ENCODE peak calls at places on chromosomes 6 and 20, in ten cellular contexts. Y, L, P, Z, X, O, Q, C, T and D are unnamed samples. For H3K4me1, the result is how much of the 10 kb centered on the place peaks cover.

GRCh38 chr6:16238057-16238657 is at the start of gene GMPR:
- DNase-seq in Y (peak), L (peak), P (peak), Z (peak), X (peak), O (peak), Q (peak), C (no peak), T (peak), D (no peak)

GRCh38 chr6:163998496-163998895 is 584.0 kb downstream of the QKI start:
- DNase-seq in Y (no peak), L (peak), P (no peak), Z (no peak), X (no peak), O (no peak), Q (no peak), C (no peak), T (no peak), D (no peak)

GRCh38 chr6:160167547-160168391 is 46.2 kb downstream of the SLC22A1 start:
- DNase-seq in Y (no peak), L (no peak), P (no peak), Z (no peak), X (no peak), O (no peak), Q (no peak), C (no peak), T (no peak), D (no peak)

GRCh38 chr6:104969785-104970581 is 13.1 kb downstream of the LIN28B start:
- DNase-seq in Y (no peak), L (no peak), P (no peak), Z (no peak), X (no peak), O (no peak), Q (no peak), C (no peak), T (no peak), D (no peak)

GRCh38 chr6:143677891-143678737 is at the start of gene PHACTR2:
- DNase-seq in Y (peak), L (peak), P (peak), Z (peak), X (peak), O (peak), Q (peak), C (peak), T (peak), D (no peak)

GRCh38 chr20:62129731-62130531 is 7.7 kb downstream of the LSM14B start:
- DNase-seq in Y (no peak), L (no peak), P (no peak), Z (no peak), X (no peak), O (no peak), Q (no peak), C (no peak), T (no peak), D (no peak)

GRCh38 chr20:1827974-1828785 is 67.0 kb upstream of the SIRPA start:
- DNase-seq in Y (no peak), L (peak), P (no peak), Z (peak), X (peak), O (no peak), Q (peak), C (peak), T (peak), D (no peak)

GRCh38 chr6:70520575-70520974 is 46.2 kb upstream of the SDHAF4 start:
- DNase-seq in Y (no peak), L (peak), P (no peak), Z (no peak), X (no peak), O (no peak), Q (no peak), C (peak), T (no peak), D (no peak)

GRCh38 chr6:51818520-51819022 is 268.8 kb downstream of the PKHD1 start:
- DNase-seq in Y (no peak), L (no peak), P (no peak), Z (no peak), X (no peak), O (no peak), Q (no peak), C (no peak), T (no peak), D (no peak)

GRCh38 chr6:160974304-160974771 is 17.2 kb upstream of the MAP3K4 start:
- DNase-seq in Y (no peak), L (peak), P (no peak), Z (peak), X (no peak), O (peak), Q (no peak), C (no peak), T (peak), D (no peak)

GRCh38 chr6:26159417-26160273 is 72.4 kb downstream of the HFE start:
- DNase-seq in Y (no peak), L (peak), P (no peak), Z (no peak), X (no peak), O (no peak), Q (no peak), C (no peak), T (no peak), D (no peak)

GRCh38 chr20:62027116-62027515 is 38.6 kb downstream of the TAF4 start:
- DNase-seq in Y (no peak), L (peak), P (no peak), Z (no peak), X (no peak), O (no peak), Q (no peak), C (no peak), T (no peak), D (no peak)

GRCh38 chr6:108156180-108156937 is 9.5 kb upstream of the NR2E1 start:
- DNase-seq in Y (no peak), L (no peak), P (no peak), Z (no peak), X (no peak), O (no peak), Q (no peak), C (no peak), T (no peak), D (no peak)

GRCh38 chr6:159008656-159009288 is 8.8 kb upstream of the RSPH3 start:
- DNase-seq in Y (no peak), L (peak), P (no peak), Z (no peak), X (no peak), O (no peak), Q (no peak), C (peak), T (no peak), D (no peak)

GRCh38 chr6:132287101-132287500 is 114.2 kb downstream of the MOXD1 start:
- DNase-seq in Y (no peak), L (no peak), P (no peak), Z (no peak), X (no peak), O (no peak), Q (no peak), C (no peak), T (no peak), D (no peak)

GRCh38 chr6:73002588-73002987 is 222.7 kb downstream of the KHDC1L start:
- DNase-seq in Y (no peak), L (no peak), P (no peak), Z (no peak), X (no peak), O (no peak), Q (no peak), C (no peak), T (no peak), D (no peak)

GRCh38 chr6:10478187-10479040 is 42.7 kb upstream of the GCNT2 start:
- DNase-seq in Y (no peak), L (peak), P (no peak), Z (no peak), X (no peak), O (no peak), Q (no peak), C (peak), T (no peak), D (peak)

GRCh38 chr20:64084209-64085152 is at the start of gene LKAAEAR1:
- DNase-seq in Y (no peak), L (no peak), P (no peak), Z (no peak), X (no peak), O (no peak), Q (no peak), C (no peak), T (no peak), D (no peak)

GRCh38 chr20:60249436-60249835 is 291.2 kb downstream of the CDH26 start:
- DNase-seq in Y (no peak), L (peak), P (no peak), Z (peak), X (no peak), O (no peak), Q (no peak), C (peak), T (no peak), D (no peak)

GRCh38 chr6:158799051-158799792 is 19.9 kb downstream of the EZR start:
- DNase-seq in Y (no peak), L (peak), P (no peak), Z (no peak), X (no peak), O (peak), Q (peak), C (no peak), T (peak), D (no peak)

GRCh38 chr20:77231-77630 is 10.2 kb upstream of the DEFB125 start:
- DNase-seq in Y (no peak), L (no peak), P (no peak), Z (no peak), X (no peak), O (no peak), Q (no peak), C (no peak), T (no peak), D (no peak)

GRCh38 chr6:118768904-118769325 is 117.5 kb upstream of the CEP85L start:
- DNase-seq in Y (no peak), L (no peak), P (no peak), Z (no peak), X (no peak), O (no peak), Q (no peak), C (no peak), T (no peak), D (no peak)

GRCh38 chr20:41149679-41150131 is 12.4 kb downstream of the PLCG1 start:
- DNase-seq in Y (no peak), L (peak), P (no peak), Z (no peak), X (no peak), O (no peak), Q (no peak), C (no peak), T (no peak), D (no peak)

GRCh38 chr6:26273673-26274595 is 91.1 kb upstream of the BTN3A2 start:
- DNase-seq in Y (no peak), L (no peak), P (no peak), Z (no peak), X (no peak), O (no peak), Q (no peak), C (no peak), T (no peak), D (no peak)

GRCh38 chr6:139525415-139525814 is 151.0 kb upstream of the CITED2 start:
- DNase-seq in Y (no peak), L (no peak), P (no peak), Z (no peak), X (no peak), O (no peak), Q (no peak), C (no peak), T (no peak), D (no peak)

GRCh38 chr6:143823463-143824006 is 19.6 kb upstream of the LTV1 start:
- DNase-seq in Y (no peak), L (peak), P (no peak), Z (no peak), X (no peak), O (no peak), Q (no peak), C (no peak), T (no peak), D (no peak)

GRCh38 chr6:42453649-42454427 is 2.1 kb upstream of the TRERF1 start:
- DNase-seq in Y (no peak), L (peak), P (no peak), Z (no peak), X (no peak), O (peak), Q (peak), C (peak), T (peak), D (no peak)

GRCh38 chr6:139364302-139364981 is 10.0 kb downstream of the CITED2 start:
- DNase-seq in Y (no peak), L (peak), P (no peak), Z (no peak), X (no peak), O (no peak), Q (no peak), C (peak), T (no peak), D (no peak)

GRCh38 chr6:105194106-105194505 is 14.3 kb upstream of the POPDC3 start:
- DNase-seq in Y (no peak), L (no peak), P (no peak), Z (no peak), X (no peak), O (no peak), Q (no peak), C (no peak), T (no peak), D (no peak)

GRCh38 chr6:63928613-63929012 is 293.0 kb downstream of the PHF3 start:
- DNase-seq in Y (no peak), L (no peak), P (no peak), Z (no peak), X (no peak), O (no peak), Q (no peak), C (no peak), T (no peak), D (no peak)

GRCh38 chr6:137707038-137707589 is 159.9 kb upstream of the TNFAIP3 start:
- DNase-seq in Y (no peak), L (no peak), P (no peak), Z (no peak), X (no peak), O (no peak), Q (no peak), C (no peak), T (no peak), D (no peak)
- H3K4me1 ChIP-seq in Y (under half), L (under half), P (under half), Z (under half), X (under half), O (under half), Q (under half), C (under half), T (under half), D (under half)

GRCh38 chr6:4964675-4965336 is 39.0 kb downstream of the RPP40 start:
- DNase-seq in Y (no peak), L (no peak), P (no peak), Z (no peak), X (no peak), O (no peak), Q (no peak), C (no peak), T (no peak), D (no peak)
- H3K27ac ChIP-seq in Y (no peak), L (no peak), P (no peak), Z (no peak), X (no peak), O (no peak), Q (no peak), C (no peak), T (no peak), D (no peak)

GRCh38 chr6:134177236-134177635 is 124.8 kb upstream of the SLC2A12 start:
- DNase-seq in Y (no peak), L (no peak), P (no peak), Z (no peak), X (no peak), O (no peak), Q (no peak), C (no peak), T (no peak), D (no peak)

GRCh38 chr6:134176283-134176975 is 124.0 kb upstream of the SLC2A12 start:
- DNase-seq in Y (no peak), L (peak), P (peak), Z (peak), X (peak), O (peak), Q (peak), C (no peak), T (peak), D (no peak)

GRCh38 chr6:134173936-134174789 is 121.7 kb upstream of the SLC2A12 start:
- DNase-seq in Y (peak), L (peak), P (peak), Z (peak), X (peak), O (peak), Q (peak), C (peak), T (peak), D (no peak)

GRCh38 chr6:134174790-134175531 is 122.5 kb upstream of the SLC2A12 start:
- DNase-seq in Y (peak), L (peak), P (peak), Z (peak), X (peak), O (peak), Q (peak), C (peak), T (peak), D (no peak)

DNA sequence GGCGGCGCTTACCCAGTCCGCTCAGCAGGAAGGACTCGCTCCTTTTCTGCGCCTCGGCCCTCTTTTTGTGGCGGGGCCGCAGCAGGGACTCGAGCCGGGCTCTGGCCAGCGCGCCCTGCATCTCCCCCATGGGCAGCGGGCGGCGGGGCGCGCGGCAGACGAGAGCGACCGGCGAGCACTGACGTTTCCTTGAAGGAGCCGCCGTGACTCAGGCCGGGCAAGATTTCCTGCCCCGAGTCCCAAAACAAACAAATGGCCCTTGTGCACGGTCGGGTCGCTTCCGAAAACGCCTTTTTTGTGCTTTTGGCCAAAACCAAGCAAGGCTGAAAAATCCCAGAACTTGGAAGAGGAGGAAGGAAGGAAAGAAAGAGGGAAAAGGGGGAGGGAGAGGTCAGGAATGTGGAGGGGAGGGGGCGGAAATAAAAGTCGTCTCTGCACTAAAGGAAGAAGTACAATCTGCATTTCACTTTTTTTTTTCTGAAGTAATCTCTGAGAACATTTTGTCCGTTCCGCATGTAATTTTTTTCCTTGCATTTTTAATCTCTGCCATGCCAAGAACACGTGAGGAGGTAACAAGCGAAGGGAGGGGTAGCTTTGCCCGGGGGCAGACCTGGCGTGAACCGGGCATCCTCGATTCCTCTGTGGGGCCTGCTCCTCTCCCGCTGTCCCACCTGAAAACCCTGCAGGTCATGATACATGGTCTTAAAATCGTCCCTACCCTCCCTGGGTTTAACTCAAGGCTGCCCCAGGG is 123.3 kb upstream of the SLC2A12 start:
- DNase-seq in Y (peak), L (peak), P (peak), Z (peak), X (peak), O (peak), Q (peak), C (peak), T (peak), D (no peak)
- H3K4me1 ChIP-seq in Y (under half), L (under half), P (under half), Z (under half), X (under half), O (under half), Q (half or more), C (under half), T (under half), D (under half)

DNA sequence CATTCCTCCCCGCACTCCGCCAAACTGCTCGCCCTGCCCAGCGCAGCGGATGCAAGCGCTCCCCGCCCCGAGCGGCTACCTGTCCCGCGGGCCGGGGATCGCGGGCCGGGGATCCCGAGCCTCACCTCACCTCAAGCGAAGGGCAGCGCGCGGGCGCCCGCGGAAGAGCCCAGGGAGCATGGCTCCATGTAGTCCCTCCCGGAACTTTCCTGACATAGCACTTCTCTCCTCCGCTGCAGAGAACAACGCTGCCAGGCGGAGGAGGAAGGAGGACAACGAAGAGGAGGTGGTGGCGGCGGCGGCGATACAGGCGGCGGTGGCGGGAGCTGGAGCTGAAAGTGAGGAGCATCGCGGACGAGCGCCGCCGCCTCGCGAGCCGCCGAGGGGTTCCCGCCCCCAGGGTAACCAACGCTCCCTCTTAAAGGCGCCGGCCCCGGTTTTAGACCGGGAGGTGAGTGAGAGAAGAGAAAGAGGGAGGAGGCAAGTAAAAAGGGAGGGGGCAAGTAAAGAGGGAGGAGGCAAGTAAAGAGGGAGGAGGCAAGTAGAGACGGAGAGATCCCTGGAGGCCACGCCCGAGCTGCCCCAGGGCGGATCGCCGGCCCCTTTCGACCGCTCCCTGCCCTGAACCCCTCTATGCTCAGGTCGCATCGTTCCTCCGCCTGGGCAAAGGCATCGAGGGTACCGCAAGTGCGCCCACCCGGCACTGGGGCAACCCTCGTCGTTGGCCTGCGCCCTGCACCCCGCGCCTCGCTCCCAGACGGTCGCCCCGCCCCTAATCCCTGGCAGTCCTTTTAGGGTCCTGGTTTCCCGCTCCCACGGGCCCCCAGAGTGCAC is at the start of gene GPR63:
- DNase-seq in Y (peak), L (peak), P (peak), Z (peak), X (no peak), O (peak), Q (peak), C (peak), T (peak), D (peak)
- H3K27ac ChIP-seq in Y (no peak), L (peak), P (no peak), Z (no peak), X (peak), O (peak), Q (peak), C (peak), T (no peak), D (no peak)

GRCh38 chr6:90269334-90269733 is 27.3 kb downstream of the BACH2 start:
- DNase-seq in Y (no peak), L (no peak), P (no peak), Z (no peak), X (no peak), O (no peak), Q (no peak), C (no peak), T (no peak), D (no peak)
- H3K4me1 ChIP-seq in Y (under half), L (under half), P (under half), Z (under half), X (under half), O (under half), Q (under half), C (under half), T (under half), D (under half)

GRCh38 chr6:7693827-7694226 is 32.1 kb upstream of the BMP6 start:
- DNase-seq in Y (no peak), L (no peak), P (no peak), Z (no peak), X (no peak), O (no peak), Q (no peak), C (no peak), T (no peak), D (no peak)

GRCh38 chr6:7696061-7696460 is 29.8 kb upstream of the BMP6 start:
- DNase-seq in Y (no peak), L (no peak), P (no peak), Z (no peak), X (no peak), O (no peak), Q (no peak), C (no peak), T (no peak), D (no peak)

GRCh38 chr6:7701212-7701834 is 24.6 kb upstream of the BMP6 start:
- DNase-seq in Y (no peak), L (no peak), P (no peak), Z (no peak), X (no peak), O (no peak), Q (no peak), C (no peak), T (no peak), D (no peak)

GRCh38 chr6:7697820-7698623 is 27.9 kb upstream of the BMP6 start:
- DNase-seq in Y (no peak), L (peak), P (no peak), Z (no peak), X (peak), O (no peak), Q (peak), C (peak), T (peak), D (no peak)

DNA sequence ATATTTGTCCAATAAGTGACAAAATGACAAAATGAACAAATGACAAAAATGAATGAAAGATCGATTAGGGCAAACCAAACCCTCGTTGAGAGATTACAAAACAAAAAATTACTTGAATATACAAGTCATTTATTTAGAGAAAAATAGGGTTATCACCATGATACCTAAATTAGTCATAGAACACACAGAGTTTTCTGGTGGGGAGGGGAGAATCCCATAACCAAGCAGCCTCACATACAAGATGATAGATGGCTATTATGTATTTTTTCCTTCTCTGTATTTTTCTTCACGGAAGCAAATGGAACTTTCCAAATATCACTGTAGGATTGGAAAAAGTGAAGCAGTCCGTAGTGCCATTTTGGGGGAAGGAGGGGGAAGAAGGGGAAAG is 28.5 kb upstream of the BMP6 start:
- DNase-seq in Y (no peak), L (no peak), P (no peak), Z (no peak), X (no peak), O (no peak), Q (no peak), C (no peak), T (no peak), D (no peak)
- H3K27ac ChIP-seq in Y (no peak), L (peak), P (no peak), Z (no peak), X (no peak), O (no peak), Q (no peak), C (peak), T (no peak), D (no peak)

GRCh38 chr6:362231-362923 is 29.2 kb upstream of the IRF4 start:
- DNase-seq in Y (no peak), L (no peak), P (no peak), Z (no peak), X (no peak), O (no peak), Q (no peak), C (no peak), T (no peak), D (no peak)
- H3K4me1 ChIP-seq in Y (under half), L (under half), P (under half), Z (under half), X (under half), O (under half), Q (under half), C (under half), T (under half), D (under half)